ENCODE peak calls at places on chromosome 18, in six cellular contexts. Y is activated T-cell treated with anti-CD3 and anti-CD28 coated beads, Interleukin-2, amount 50 U/mL, for 72 hours; G is mesendoderm; T is KBM-7; R is amniotic epithelial cell; L is thoracic aorta. U is an unnamed sample.
A peak's percentile ranks its signal among the peaks of the same experiment; 100 is the strongest.

GRCh38 chr18:23354625-23355024 is 98.5 kb upstream of the RIOK3 start:
- DNase-seq in L (no peak), Y (peak; percentile 8), T (no peak), R (peak; percentile 76), G (peak; percentile 26), U (no peak)

GRCh38 chr18:22934789-22935188 is 1.7 kb downstream of the RBBP8 start:
- DNase-seq in Y (no peak), R (no peak), G (no peak), L (no peak), T (no peak), U (no peak)

GRCh38 chr18:73959341-73959740 is 188.3 kb downstream of the FBXO15 start:
- DNase-seq in R (no peak), T (no peak), G (no peak), L (no peak), Y (no peak), U (no peak)

GRCh38 chr18:77990901-77991300 is 741.3 kb downstream of the GALR1 start:
- DNase-seq in T (no peak), Y (no peak), L (no peak), R (no peak), G (no peak), U (no peak)

GRCh38 chr18:156514-157230 is 1.7 kb upstream of the USP14 start:
- DNase-seq in L (no peak), R (no peak), T (no peak), Y (no peak), G (no peak), U (no peak)

GRCh38 chr18:10590412-10590811 is 64.6 kb downstream of the NAPG start:
- DNase-seq in R (no peak), G (no peak), Y (no peak), T (no peak), L (no peak), U (no peak)

GRCh38 chr18:36284671-36285295 is 12.7 kb upstream of the FHOD3 start:
- DNase-seq in G (peak; percentile 76), Y (peak; percentile 31), R (peak; percentile 66), T (peak; percentile 73), L (no peak), U (peak; percentile 21)

GRCh38 chr18:22847392-22847791 is 85.7 kb upstream of the RBBP8 start:
- DNase-seq in L (no peak), R (peak; percentile 65), Y (no peak), T (no peak), G (no peak), U (no peak)

GRCh38 chr18:61736168-61736567 is 156.6 kb downstream of the RNF152 start:
- DNase-seq in T (no peak), G (no peak), L (no peak), Y (no peak), R (no peak), U (no peak)

GRCh38 chr18:3321133-3321812 is 59.3 kb downstream of the MYL12B start:
- DNase-seq in Y (peak; percentile 38), G (no peak), T (no peak), R (peak; percentile 98), L (no peak), U (no peak)

GRCh38 chr18:23738151-23738550 is 48.9 kb downstream of the LAMA3 start:
- DNase-seq in G (no peak), L (no peak), Y (no peak), T (peak; percentile 72), R (no peak), U (no peak)

GRCh38 chr18:48946329-48946835 is 4.4 kb downstream of the SMAD7 start:
- DNase-seq in Y (no peak), L (no peak), T (no peak), G (no peak), R (peak; percentile 70), U (no peak)

GRCh38 chr18:13217466-13217961 is 1.0 kb upstream of the LDLRAD4 start:
- DNase-seq in R (no peak), Y (peak; percentile 71), L (no peak), T (peak; percentile 67), G (peak; percentile 55), U (peak; percentile 58)

GRCh38 chr18:62898359-62898758 is 183.0 kb downstream of the PHLPP1 start:
- DNase-seq in G (no peak), Y (peak; percentile 16), L (no peak), R (no peak), T (no peak), U (no peak)